ENCODE peak calls at places on chromosomes 11 and 22, in four cellular contexts. One of them, this sample, is unnamed.

GRCh38 chr11:46370253-46370652 is 11.2 kb upstream of the MDK start:
- DNase-seq in HCT116: no peak
- DNase-seq in K562: no peak
- DNase-seq in H1: no peak
- DNase-seq in this sample: no peak

GRCh38 chr11:117572129-117572528 is 224.9 kb downstream of the DSCAML1 start:
- DNase-seq in HCT116: no peak
- DNase-seq in K562: no peak
- DNase-seq in H1: no peak
- DNase-seq in this sample: peak; percentile 23

GRCh38 chr11:57568330-57568766 is 876 bp upstream of the UBE2L6 start:
- DNase-seq in HCT116: peak; percentile 56
- DNase-seq in K562: no peak
- DNase-seq in H1: peak; percentile 97
- DNase-seq in this sample: no peak

GRCh38 chr22:32745251-32745995 is 56.1 kb upstream of the TIMP3 start:
- DNase-seq in HCT116: peak; percentile 70
- DNase-seq in K562: no peak
- DNase-seq in H1: no peak
- DNase-seq in this sample: peak; percentile 24

GRCh38 chr11:69088676-69089146 is 40.0 kb downstream of the TPCN2 start:
- DNase-seq in HCT116: peak; percentile 75
- DNase-seq in K562: peak; percentile 92
- DNase-seq in H1: peak; percentile 89
- DNase-seq in this sample: peak; percentile 98

GRCh38 chr11:27525824-27526516 is 19.4 kb upstream of the LIN7C start:
- DNase-seq in HCT116: no peak
- DNase-seq in K562: no peak
- DNase-seq in H1: no peak
- DNase-seq in this sample: no peak

GRCh38 chr11:128210148-128210940 is 377.0 kb downstream of the ETS1 start:
- DNase-seq in HCT116: peak; percentile 98
- DNase-seq in K562: no peak
- DNase-seq in H1: no peak
- DNase-seq in this sample: peak; percentile 81

GRCh38 chr11:102957953-102958352 is 2.4 kb upstream of the MMP13 start:
- DNase-seq in HCT116: no peak
- DNase-seq in K562: no peak
- DNase-seq in H1: no peak
- DNase-seq in this sample: no peak

GRCh38 chr11:128365044-128365443 is 222.3 kb downstream of the ETS1 start:
- DNase-seq in HCT116: no peak
- DNase-seq in K562: no peak
- DNase-seq in H1: no peak
- DNase-seq in this sample: peak; percentile 60

GRCh38 chr22:30210235-30210831 is 36.2 kb downstream of the LIF start:
- DNase-seq in HCT116: peak; percentile 96
- DNase-seq in K562: no peak
- DNase-seq in H1: no peak
- DNase-seq in this sample: peak; percentile 35
- TF ChIP-seq JUND in HCT116: no peak
- TF ChIP-seq JUND in K562: no peak
- TF ChIP-seq JUND in H1: no peak
- TF ChIP-seq JUND in this sample: no peak

DNA sequence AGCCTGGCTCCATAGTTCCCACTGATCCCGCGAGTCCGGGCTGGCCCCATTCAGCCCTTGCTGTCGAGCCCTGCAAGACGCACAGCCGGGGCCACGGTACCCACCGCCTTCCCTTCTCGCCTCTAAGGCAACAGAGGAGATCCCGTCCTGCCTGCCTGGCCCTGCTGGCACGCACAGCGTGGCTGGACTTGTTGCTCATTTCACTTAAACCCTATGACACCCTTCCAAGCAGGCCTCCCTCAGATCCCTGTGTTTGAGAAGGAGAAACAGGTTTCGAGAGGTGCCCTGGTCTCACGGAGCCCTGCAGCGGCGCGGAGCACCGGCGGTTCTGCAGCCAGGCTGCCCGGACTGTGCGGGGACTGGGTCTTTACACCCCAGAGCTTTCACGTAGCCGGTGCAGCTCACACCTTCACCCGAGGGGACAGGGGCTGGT is 1048.4 kb downstream of the BRD1 start:
- DNase-seq in HCT116: no peak
- DNase-seq in K562: no peak
- DNase-seq in H1: peak; percentile 43
- DNase-seq in this sample: no peak
- TF ChIP-seq JUND in HCT116: no peak
- TF ChIP-seq JUND in K562: no peak
- TF ChIP-seq JUND in H1: no peak
- TF ChIP-seq JUND in this sample: no peak

DNA sequence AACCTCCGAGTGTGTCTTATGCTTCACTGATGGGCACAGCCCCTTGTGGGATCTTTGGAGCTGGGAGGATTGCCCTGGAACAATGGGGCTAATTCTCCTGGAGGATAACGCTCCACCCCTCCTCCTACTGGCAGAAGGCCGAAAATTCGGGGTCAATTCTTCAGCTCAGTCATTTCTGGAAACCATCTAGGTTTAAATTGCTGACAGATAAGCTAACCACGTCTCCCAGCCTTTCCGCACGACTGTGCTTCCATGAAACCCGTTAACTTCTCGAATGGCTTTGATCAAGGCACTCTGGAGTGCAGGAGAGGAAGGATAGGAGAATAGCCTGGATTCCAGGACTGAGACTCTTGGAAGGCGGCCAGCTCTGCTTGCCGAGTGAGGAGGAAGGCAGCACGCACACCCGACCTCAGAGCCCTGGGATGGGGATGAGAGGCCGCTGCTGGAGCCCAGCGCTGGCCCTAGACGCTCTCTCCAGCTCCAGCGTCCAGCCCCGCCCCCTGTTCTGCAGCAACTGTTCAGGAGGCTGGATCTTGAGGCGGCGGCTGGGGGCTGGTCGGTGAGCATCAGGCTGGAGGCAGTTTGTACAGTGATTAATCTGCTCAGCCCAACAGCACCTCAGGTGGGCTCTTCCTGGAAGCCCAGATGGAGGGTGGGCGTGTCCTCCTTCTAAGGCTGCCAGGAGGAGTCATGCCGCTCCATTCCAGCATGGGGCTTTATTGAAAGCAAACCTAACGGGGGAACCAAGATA is 176.7 kb upstream of the NCAM1 start:
- DNase-seq in HCT116: no peak
- DNase-seq in K562: peak; percentile 16
- DNase-seq in H1: no peak
- DNase-seq in this sample: no peak
- TF ChIP-seq JUND in HCT116: no peak
- TF ChIP-seq JUND in K562: no peak
- TF ChIP-seq JUND in H1: no peak
- TF ChIP-seq JUND in this sample: no peak

DNA sequence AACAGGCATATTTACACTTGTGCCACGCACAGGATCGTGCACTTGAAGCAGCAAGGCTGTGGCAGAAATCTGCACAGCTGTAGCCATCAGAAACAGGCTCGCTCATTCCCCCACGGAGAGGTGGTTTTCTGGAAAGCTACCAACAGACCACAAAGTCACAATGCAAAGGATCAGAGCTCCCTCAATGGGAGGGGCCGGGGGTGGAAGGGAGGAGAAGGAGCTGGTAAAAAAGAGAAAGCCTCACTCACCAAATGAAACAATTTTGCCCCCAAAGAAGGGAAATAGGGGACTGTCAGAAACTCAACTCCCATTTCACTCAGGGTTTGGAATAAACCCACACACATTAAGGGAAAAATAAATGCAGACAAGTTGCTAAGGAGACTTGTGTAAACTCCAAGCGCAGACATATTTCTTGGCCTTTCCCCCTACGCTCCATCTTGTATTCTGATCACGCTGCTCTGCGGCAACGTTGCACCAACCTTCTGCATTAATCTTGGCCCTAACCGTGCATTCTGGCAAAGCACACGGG is 43.2 kb upstream of the BLID start:
- DNase-seq in HCT116: no peak
- DNase-seq in K562: no peak
- DNase-seq in H1: no peak
- DNase-seq in this sample: no peak
- TF ChIP-seq JUND in HCT116: no peak
- TF ChIP-seq JUND in K562: no peak
- TF ChIP-seq JUND in H1: no peak
- TF ChIP-seq JUND in this sample: no peak

DNA sequence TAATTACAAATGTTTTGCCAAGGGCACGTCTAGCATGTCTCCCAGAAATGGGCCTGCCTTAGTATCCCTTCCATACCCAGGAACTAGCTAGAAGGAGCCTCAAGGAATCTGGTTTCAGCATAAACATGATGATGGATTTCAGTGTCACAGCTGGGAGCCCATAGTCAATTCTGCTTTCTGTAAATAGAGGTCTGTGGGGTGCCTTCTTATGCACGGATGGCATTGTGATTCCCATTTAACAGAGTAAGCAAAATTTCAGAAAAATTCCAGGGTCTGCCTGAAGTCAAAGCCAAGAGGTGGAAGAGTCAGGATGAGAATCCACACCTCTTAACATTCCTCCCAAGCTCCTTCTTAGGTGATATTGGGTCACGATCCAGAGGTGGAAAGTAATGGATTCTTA is 12.1 kb downstream of the DUSP18 start:
- DNase-seq in HCT116: no peak
- DNase-seq in K562: no peak
- DNase-seq in H1: no peak
- DNase-seq in this sample: no peak
- TF ChIP-seq JUND in HCT116: no peak
- TF ChIP-seq JUND in K562: no peak
- TF ChIP-seq JUND in H1: peak; percentile 15
- TF ChIP-seq JUND in this sample: no peak

GRCh38 chr11:134034496-134035381 is 34.1 kb upstream of the JAM3 start:
- DNase-seq in HCT116: no peak
- DNase-seq in K562: no peak
- DNase-seq in H1: no peak
- DNase-seq in this sample: peak; percentile 88

GRCh38 chr11:134032031-134032430 is 36.8 kb upstream of the JAM3 start:
- DNase-seq in HCT116: no peak
- DNase-seq in K562: no peak
- DNase-seq in H1: no peak
- DNase-seq in this sample: no peak

GRCh38 chr11:134033276-134033675 is 35.6 kb upstream of the JAM3 start:
- DNase-seq in HCT116: no peak
- DNase-seq in K562: no peak
- DNase-seq in H1: no peak
- DNase-seq in this sample: no peak

GRCh38 chr11:134032501-134033091 is 36.3 kb upstream of the JAM3 start:
- DNase-seq in HCT116: no peak
- DNase-seq in K562: no peak
- DNase-seq in H1: no peak
- DNase-seq in this sample: no peak

DNA sequence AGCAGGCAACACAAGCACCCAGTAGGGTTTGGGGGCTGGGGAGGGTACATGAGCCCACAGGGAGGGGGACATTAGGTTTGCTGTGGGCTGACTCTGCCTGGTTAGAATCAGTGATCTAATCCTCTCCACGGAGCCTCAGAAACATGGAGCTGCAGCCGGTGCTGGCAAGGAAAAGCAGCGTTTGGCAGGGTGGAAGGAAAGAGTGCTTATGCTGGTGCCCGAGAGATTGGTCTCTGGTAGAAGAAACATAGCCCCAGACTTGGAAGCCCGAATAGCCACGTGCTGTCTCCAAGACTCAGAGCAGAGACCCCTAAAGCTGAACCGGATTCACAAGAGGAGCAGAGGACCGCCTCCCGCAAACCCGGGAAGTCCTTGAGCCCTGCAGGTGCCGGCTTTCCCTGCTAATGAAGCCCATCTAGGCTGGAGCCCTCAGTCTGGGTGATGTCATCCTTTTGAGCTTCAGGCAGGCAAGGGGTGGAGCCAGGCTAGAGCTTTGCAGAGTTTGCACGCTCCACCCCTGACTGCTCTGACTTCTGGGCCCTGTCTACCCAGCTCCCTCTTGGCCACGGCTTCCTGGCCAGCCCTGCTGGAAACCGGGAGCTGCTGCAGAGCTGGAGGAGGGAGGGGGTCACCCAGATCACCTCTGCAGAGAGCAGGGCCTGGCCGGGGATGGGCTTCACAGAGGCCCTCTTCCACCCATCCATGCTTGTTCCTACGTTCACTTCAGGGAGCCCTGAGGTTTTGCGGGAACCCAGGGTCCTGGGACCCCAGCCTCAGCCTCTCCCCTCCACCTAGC is 35.0 kb upstream of the JAM3 start:
- DNase-seq in HCT116: peak; percentile 21
- DNase-seq in K562: peak; percentile 52
- DNase-seq in H1: peak; percentile 78
- DNase-seq in this sample: peak; percentile 95
- TF ChIP-seq JUND in HCT116: no peak
- TF ChIP-seq JUND in K562: peak; percentile 61
- TF ChIP-seq JUND in H1: peak; percentile 86
- TF ChIP-seq JUND in this sample: no peak

DNA sequence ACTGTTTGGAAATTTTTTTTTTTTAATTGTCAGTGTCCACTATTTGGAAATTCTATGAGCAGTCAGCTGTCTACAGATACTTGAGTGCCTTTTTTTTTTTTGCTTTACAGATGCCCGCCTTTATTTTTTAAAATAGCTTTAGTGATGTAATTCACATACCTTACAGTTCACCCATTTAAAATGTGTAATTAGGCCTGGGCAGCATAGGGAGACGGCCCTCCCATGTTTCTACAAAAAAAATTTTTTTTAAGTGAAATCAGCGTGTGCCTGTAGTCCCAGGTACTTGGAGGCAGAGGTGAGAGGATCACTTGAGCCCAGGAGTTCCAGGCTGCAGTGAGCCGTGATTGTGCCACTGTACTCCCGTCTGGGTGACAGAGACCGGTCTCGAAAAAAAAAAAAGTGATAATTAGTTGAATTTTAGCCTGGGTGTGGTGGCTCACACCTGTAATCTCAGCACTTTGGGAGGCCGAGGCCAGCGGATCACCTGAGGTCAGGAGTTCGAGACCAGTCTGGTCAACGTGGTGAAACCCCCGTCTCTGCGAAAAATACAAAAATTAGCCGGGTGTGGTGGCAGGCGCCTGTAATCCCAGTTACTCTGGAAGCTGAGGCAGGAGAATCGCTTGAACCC is 1.5 kb downstream of the ZNF143 start:
- DNase-seq in HCT116: no peak
- DNase-seq in K562: no peak
- DNase-seq in H1: no peak
- DNase-seq in this sample: no peak
- TF ChIP-seq JUND in HCT116: no peak
- TF ChIP-seq JUND in K562: no peak
- TF ChIP-seq JUND in H1: no peak
- TF ChIP-seq JUND in this sample: no peak

GRCh38 chr11:131694526-131695424 is 324.4 kb downstream of the NTM start:
- DNase-seq in HCT116: peak; percentile 13
- DNase-seq in K562: peak; percentile 78
- DNase-seq in H1: peak; percentile 96
- DNase-seq in this sample: peak; percentile 83
- TF ChIP-seq JUND in HCT116: no peak
- TF ChIP-seq JUND in K562: no peak
- TF ChIP-seq JUND in H1: peak; percentile 30
- TF ChIP-seq JUND in this sample: no peak

This sample was measured in T47D.